ENCODE peak calls at places on chromosome 6, in four cellular contexts. P, G, V and K are unnamed samples.
A peak's percentile ranks its signal among the peaks of the same experiment; 100 is the strongest.

GRCh38 chr6:151141685-151142084 is 98.1 kb upstream of the AKAP12 start:
- DNase-seq in P (peak; percentile 37), G (no peak), V (no peak), K (no peak)

GRCh38 chr6:108526739-108527174 is 34.0 kb upstream of the FOXO3 start:
- DNase-seq in G (no peak), V (peak; percentile 28), P (no peak), K (peak; percentile 14)

GRCh38 chr6:1916334-1916985 is 306.7 kb downstream of the FOXC1 start:
- DNase-seq in G (no peak), P (no peak), V (no peak), K (no peak)

GRCh38 chr6:170130771-170131241 is 160.1 kb downstream of the DLL1 start:
- DNase-seq in V (no peak), P (no peak), G (peak; percentile 23), K (no peak)

GRCh38 chr6:15977050-15977449 is 151.8 kb upstream of the MYLIP start:
- DNase-seq in P (no peak), G (no peak), V (no peak), K (no peak)

GRCh38 chr6:71965404-71965803 is 79.1 kb downstream of the RIMS1 start:
- DNase-seq in P (no peak), G (no peak), V (no peak), K (no peak)

GRCh38 chr6:169994734-169995133 is 243.3 kb downstream of the ERMARD start:
- DNase-seq in V (no peak), P (no peak), G (no peak), K (no peak)

GRCh38 chr6:87151471-87151785 is 3.9 kb upstream of the ZNF292 start:
- DNase-seq in V (no peak), P (no peak), G (no peak), K (no peak)

GRCh38 chr6:37524025-37524647 is 24.4 kb upstream of the CCDC167 start:
- DNase-seq in P (no peak), V (no peak), G (no peak), K (peak; percentile 42)

GRCh38 chr6:138821519-138821918 is 25.6 kb downstream of the ECT2L start:
- DNase-seq in G (no peak), P (no peak), V (no peak), K (no peak)

GRCh38 chr6:37373822-37374514 is 20.2 kb downstream of the RNF8 start:
- DNase-seq in G (no peak), V (no peak), P (no peak), K (no peak)

GRCh38 chr6:131602913-131603312 is 25.1 kb downstream of the MED23 start:
- DNase-seq in P (no peak), V (peak; percentile 3), G (no peak), K (peak; percentile 9)

GRCh38 chr6:43682724-43683429 is 4.7 kb downstream of the MRPS18A start:
- DNase-seq in V (no peak), P (no peak), G (no peak), K (no peak)

GRCh38 chr6:40937491-40937890 is 101.5 kb downstream of the UNC5CL start:
- DNase-seq in V (no peak), P (no peak), G (no peak), K (no peak)

GRCh38 chr6:136166815-136167214 is 83.3 kb downstream of the MTFR2 start:
- DNase-seq in P (no peak), G (no peak), V (no peak), K (no peak)

GRCh38 chr6:4687989-4688947 is 87.9 kb upstream of the CDYL start:
- DNase-seq in G (no peak), P (no peak), V (peak; percentile 72), K (peak; percentile 75)

GRCh38 chr6:137894779-137895385 is 27.8 kb downstream of the TNFAIP3 start:
- DNase-seq in V (no peak), P (no peak), G (no peak), K (no peak)

GRCh38 chr6:123415844-123416468 is 220.8 kb downstream of the TRDN start:
- DNase-seq in P (peak; percentile 11), G (peak; percentile 53), V (peak; percentile 0), K (no peak)

GRCh38 chr6:24522090-24522820 is 27.5 kb downstream of the ALDH5A1 start:
- DNase-seq in V (no peak), G (no peak), P (peak; percentile 11), K (no peak)

GRCh38 chr6:69867075-69867911 is 937 bp downstream of the COL19A1 start:
- DNase-seq in V (peak; percentile 0), G (peak; percentile 62), P (peak; percentile 21), K (no peak)

GRCh38 chr6:89829591-89830384 is at the start of gene CASP8AP2:
- DNase-seq in G (peak; percentile 95), V (peak; percentile 95), P (peak; percentile 91), K (peak; percentile 82)
- TF ChIP-seq POLR2A in G (no peak), V (peak; percentile 79), P (peak; percentile 36), K (peak; percentile 79)

DNA sequence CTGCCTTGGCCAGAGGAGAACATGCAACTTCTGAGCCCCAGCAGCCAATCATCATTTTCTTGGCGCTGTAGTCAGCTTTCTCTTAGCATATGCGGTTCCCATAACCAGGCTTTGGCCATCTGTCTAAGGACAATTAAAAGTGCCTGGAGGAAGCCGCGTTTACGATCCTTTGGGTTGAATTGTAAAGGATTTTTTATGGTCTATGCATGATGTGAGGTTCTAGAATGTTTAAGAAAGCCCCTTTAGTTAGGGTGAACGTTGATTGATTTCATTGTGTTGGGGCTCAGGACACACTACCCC is 791 bp upstream of the CDK19 start:
- DNase-seq in P (no peak), G (no peak), V (no peak), K (no peak)
- TF ChIP-seq POLR2A in P (no peak), G (no peak), V (no peak), K (no peak)

GRCh38 chr6:26045046-26045938 is 41.9 kb upstream of the HFE start:
- DNase-seq in V (peak; percentile 55), G (peak; percentile 76), P (peak; percentile 79), K (no peak)
- TF ChIP-seq POLR2A in V (peak; percentile 83), G (peak; percentile 67), P (peak; percentile 83), K (peak; percentile 97)

GRCh38 chr6:31738048-31738979 is 1.5 kb upstream of the MSH5 start:
- DNase-seq in P (no peak), G (peak; percentile 89), V (peak; percentile 59), K (peak; percentile 71)
- TF ChIP-seq POLR2A in P (no peak), G (peak; percentile 7), V (no peak), K (peak; percentile 34)

GRCh38 chr6:158536891-158537798 is 22.7 kb upstream of the TMEM181 start:
- DNase-seq in V (no peak), G (no peak), P (peak; percentile 54), K (peak; percentile 22)
- TF ChIP-seq POLR2A in V (no peak), G (no peak), P (no peak), K (no peak)

GRCh38 chr6:118652051-118652699 is 784 bp upstream of the CEP85L start:
- DNase-seq in G (no peak), P (peak; percentile 15), V (no peak), K (no peak)

GRCh38 chr6:118648866-118649554 is 2.4 kb downstream of the CEP85L start:
- DNase-seq in P (no peak), V (no peak), G (no peak), K (no peak)

GRCh38 chr6:118649918-118650499 is 1.4 kb downstream of the CEP85L start:
- DNase-seq in P (no peak), V (no peak), G (no peak), K (no peak)

GRCh38 chr6:118650500-118651281 is 700 bp downstream of the CEP85L start:
- DNase-seq in V (peak; percentile 11), P (peak; percentile 53), G (peak; percentile 44), K (peak; percentile 19)

GRCh38 chr6:118651282-118652050 is at the start of gene CEP85L:
- DNase-seq in V (peak; percentile 65), G (peak; percentile 94), P (peak; percentile 94), K (peak; percentile 70)
- TF ChIP-seq POLR2A in V (peak; percentile 28), G (no peak), P (peak; percentile 86), K (peak; percentile 77)

GRCh38 chr6:118908441-118908840 is 14.5 kb downstream of the ASF1A start:
- DNase-seq in G (no peak), V (no peak), P (no peak), K (no peak)
- TF ChIP-seq POLR2A in G (no peak), V (no peak), P (no peak), K (no peak)

GRCh38 chr6:7727150-7727950 is 1.5 kb downstream of the BMP6 start:
- DNase-seq in V (peak; percentile 26), P (no peak), G (no peak), K (no peak)

GRCh38 chr6:7726416-7727149 is 684 bp downstream of the BMP6 start:
- DNase-seq in P (no peak), G (no peak), V (peak; percentile 19), K (no peak)

GRCh38 chr6:7725412-7725811 is 487 bp upstream of the BMP6 start:
- DNase-seq in V (no peak), G (no peak), P (no peak), K (no peak)

GRCh38 chr6:7727951-7728854 is 2.3 kb downstream of the BMP6 start:
- DNase-seq in P (no peak), G (no peak), V (peak; percentile 34), K (no peak)

DNA sequence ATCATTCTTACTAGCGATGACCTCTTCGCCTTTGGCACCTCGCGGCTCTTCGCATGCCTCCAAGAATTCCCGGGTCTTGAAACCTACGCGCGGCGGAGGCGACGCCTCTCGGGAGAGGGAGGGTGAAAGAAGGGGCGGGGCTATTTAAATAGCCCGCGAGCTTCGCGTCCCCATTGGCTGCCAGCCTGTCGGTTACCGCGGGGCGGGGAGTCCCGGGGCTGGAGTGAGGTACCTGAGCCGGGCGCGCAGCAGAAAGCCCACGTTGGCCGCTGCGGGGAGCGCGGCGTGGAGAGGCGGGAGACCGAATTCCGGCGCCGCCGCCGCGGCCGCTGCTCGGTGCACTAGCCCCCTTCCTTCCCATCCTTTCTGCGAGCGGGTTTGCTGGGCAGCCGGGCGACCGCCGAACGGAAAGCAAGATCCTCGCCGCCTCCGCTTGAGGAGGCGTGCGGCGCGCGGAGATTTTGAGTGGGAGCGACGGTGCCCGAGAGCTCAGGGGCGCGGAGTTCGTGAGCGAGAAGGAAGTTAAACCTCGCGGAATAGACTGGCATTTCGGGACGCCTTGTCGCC is at the start of gene BMP6:
- DNase-seq in P (peak; percentile 87), V (peak; percentile 93), G (peak; percentile 90), K (peak; percentile 98)
- TF ChIP-seq POLR2A in P (no peak), V (peak; percentile 61), G (no peak), K (no peak)

GRCh38 chr6:81777586-81778268 is 25.2 kb upstream of the TENT5A start:
- DNase-seq in G (no peak), P (no peak), V (no peak), K (no peak)
- TF ChIP-seq POLR2A in G (no peak), P (no peak), V (no peak), K (no peak)

DNA sequence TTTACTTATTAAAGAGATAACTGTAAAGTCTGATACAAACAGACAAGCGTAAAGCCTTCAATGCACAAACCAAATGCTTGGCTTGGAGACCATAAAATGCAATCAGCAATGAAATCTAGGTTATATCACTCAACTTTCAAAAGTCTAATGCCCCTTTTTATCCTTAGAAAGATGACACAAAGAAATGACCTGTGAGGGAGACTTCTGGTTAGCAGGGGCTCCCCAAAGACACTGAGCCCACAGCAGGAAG is 88.4 kb downstream of the HIVEP2 start:
- DNase-seq in P (no peak), V (no peak), G (no peak), K (no peak)
- TF ChIP-seq POLR2A in P (no peak), V (no peak), G (no peak), K (no peak)